ENCODE peak calls at places on chromosome 9, in seven cellular contexts. I, P, F, W, A, R and G are unnamed samples. For H3K36me3, the result is how much of the 10 kb centered on the place peaks cover.

GRCh38 chr9:68780735-68781134 is 75.7 kb downstream of the PIP5K1B start:
- DNase-seq in P (no peak), I (peak), R (no peak), W (no peak), F (no peak), A (no peak), G (no peak)

GRCh38 chr9:2060425-2060824 is 45.3 kb downstream of the SMARCA2 start:
- DNase-seq in W (no peak), F (peak), A (no peak), P (no peak), R (no peak), I (no peak), G (no peak)

GRCh38 chr9:72509053-72509452 is 12.4 kb upstream of the TMC1 start:
- DNase-seq in I (no peak), P (no peak), R (no peak), F (no peak), W (no peak), A (no peak), G (no peak)

GRCh38 chr9:91148306-91148705 is 213.4 kb downstream of the AUH start:
- DNase-seq in R (no peak), I (no peak), P (no peak), F (no peak), W (no peak), A (no peak), G (no peak)

GRCh38 chr9:121860744-121861143 is 209.3 kb downstream of the DAB2IP start:
- DNase-seq in A (peak), W (peak), P (peak), F (peak), R (no peak), I (no peak), G (peak)

GRCh38 chr9:89505795-89506385 is 8.0 kb upstream of the SEMA4D start:
- DNase-seq in A (no peak), I (no peak), R (no peak), W (peak), F (no peak), P (no peak), G (no peak)

GRCh38 chr9:129887210-129888084 is 52.2 kb downstream of the USP20 start:
- DNase-seq in A (peak), W (no peak), I (peak), F (no peak), R (peak), P (no peak), G (no peak)

GRCh38 chr9:113516840-113517577 is 53.5 kb downstream of the RGS3 start:
- DNase-seq in P (no peak), F (peak), R (no peak), I (peak), A (no peak), W (no peak), G (no peak)

GRCh38 chr9:129323999-129324553 is 146.0 kb upstream of the IER5L start:
- DNase-seq in F (no peak), R (no peak), W (no peak), I (no peak), A (peak), P (no peak), G (no peak)

GRCh38 chr9:78472111-78472510 is 175.2 kb downstream of the PSAT1 start:
- DNase-seq in R (no peak), P (no peak), W (no peak), I (no peak), A (no peak), F (no peak), G (no peak)

GRCh38 chr9:82776508-82776907 is 286.4 kb downstream of the RASEF start:
- DNase-seq in R (no peak), A (no peak), F (no peak), I (no peak), W (no peak), P (no peak), G (no peak)
- H3K36me3 ChIP-seq in R (under half), A (under half), F (under half), I (under half), W (under half), P (under half), G (under half)

GRCh38 chr9:37753489-37754190 is at the start of gene TRMT10B:
- DNase-seq in W (peak), F (peak), A (peak), P (peak), I (peak), R (peak), G (peak)
- TF ChIP-seq POLR2A in W (peak), F (no peak), A (no peak), P (no peak), I (peak), R (peak), G (no peak)

GRCh38 chr9:1051286-1052118 is 1.3 kb downstream of the DMRT2 start:
- DNase-seq in I (peak), W (no peak), R (no peak), F (peak), P (peak), A (no peak), G (no peak)
- TF ChIP-seq CTCF in I (no peak), W (no peak), R (no peak), F (no peak), P (no peak), A (no peak), G (peak)

DNA sequence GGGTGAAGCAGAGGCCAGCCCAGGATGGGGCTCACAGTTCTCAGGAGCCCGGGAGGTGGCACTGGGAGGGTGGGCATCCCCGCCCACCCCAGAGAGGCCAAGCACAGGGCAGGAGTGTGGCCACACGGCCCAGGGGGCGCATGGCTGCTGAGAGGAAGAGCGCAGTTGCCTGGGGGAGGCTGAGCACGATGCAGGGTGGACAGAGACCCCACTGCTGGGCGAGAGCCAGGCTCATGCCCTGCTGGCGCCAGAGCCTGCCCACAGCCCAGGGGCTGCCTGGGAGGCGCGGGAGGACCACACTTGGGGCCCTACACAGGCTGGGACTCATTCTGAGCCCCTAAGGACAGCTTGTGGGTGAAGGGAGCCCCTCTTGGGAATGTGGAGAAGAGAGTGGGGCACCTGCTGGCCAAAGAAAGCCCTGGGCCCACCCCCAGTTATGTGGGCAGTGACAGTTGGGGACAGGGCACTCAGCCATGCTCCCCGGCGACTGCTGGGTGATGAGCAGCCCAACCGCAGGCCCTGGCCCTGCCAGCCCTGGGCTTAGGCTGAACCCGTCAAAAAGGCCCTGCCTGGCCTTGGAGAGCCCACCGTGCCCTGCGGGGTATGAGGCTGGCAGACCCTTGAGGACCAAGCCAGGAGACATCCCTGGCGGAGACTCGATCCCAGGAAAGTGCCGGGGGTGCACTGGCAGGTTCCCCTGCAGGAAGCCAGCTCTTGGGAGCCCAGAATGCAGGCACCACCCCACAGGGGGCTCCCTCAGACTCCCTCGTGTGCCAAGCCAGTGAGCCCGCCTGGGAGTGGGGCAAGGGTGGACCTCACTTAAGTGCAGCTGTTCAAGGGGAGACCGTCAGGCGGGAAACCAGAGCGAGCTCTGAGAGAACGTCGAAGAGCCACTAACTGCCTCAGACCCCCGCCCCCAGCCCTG is 21.6 kb upstream of the CAMSAP1 start:
- DNase-seq in I (no peak), F (no peak), R (no peak), W (no peak), A (no peak), P (no peak), G (no peak)
- H3K36me3 ChIP-seq in I (under half), F (under half), R (half or more), W (under half), A (under half), P (under half), G (under half)

DNA sequence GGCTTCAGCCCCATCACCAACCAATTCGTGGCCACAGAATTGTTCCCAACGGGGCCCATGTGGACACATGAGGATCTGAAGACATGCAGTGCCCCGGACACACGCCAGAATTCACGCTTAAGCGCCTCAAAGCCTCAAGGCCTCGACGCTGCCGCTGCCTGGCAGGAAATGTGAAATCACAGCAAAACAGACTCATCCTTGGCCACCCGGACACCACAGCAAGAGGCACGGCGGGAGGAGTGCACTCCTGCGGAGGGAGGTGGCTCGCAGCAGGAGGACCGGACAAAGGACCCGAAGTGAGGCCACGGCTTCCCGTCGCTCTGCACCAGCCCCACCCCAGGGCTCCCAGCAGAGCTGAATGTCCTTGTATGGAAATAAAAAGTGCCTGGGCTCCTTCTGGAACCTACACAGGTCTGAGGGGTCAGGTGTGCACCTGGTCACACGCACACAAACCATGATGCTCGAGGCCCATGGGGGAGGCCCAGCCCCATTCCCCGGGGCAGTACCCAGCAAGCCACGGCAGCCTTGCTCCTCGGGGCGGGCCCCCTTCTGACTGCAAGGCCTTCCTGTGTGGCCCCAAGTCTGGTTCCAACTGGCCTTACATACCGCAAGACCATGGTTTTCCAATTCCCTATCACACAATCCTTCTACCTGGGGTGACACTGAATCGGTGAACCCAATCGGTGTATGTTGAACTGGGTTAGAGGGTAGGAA is 10.0 kb downstream of the SEC16A start:
- DNase-seq in R (no peak), I (no peak), W (no peak), F (no peak), A (no peak), P (no peak), G (no peak)
- TF ChIP-seq POLR2A in R (no peak), I (no peak), W (no peak), F (no peak), A (no peak), P (no peak), G (no peak)

GRCh38 chr9:105457560-105458294 is 9.9 kb downstream of the FSD1L start:
- DNase-seq in A (no peak), P (no peak), I (no peak), W (peak), R (no peak), F (peak), G (peak)

GRCh38 chr9:105459329-105459728 is 11.5 kb downstream of the FSD1L start:
- DNase-seq in A (no peak), R (no peak), P (no peak), I (no peak), W (no peak), F (no peak), G (no peak)

GRCh38 chr9:105455836-105456475 is 8.1 kb downstream of the FSD1L start:
- DNase-seq in R (no peak), P (no peak), W (no peak), I (no peak), F (no peak), A (no peak), G (no peak)

DNA sequence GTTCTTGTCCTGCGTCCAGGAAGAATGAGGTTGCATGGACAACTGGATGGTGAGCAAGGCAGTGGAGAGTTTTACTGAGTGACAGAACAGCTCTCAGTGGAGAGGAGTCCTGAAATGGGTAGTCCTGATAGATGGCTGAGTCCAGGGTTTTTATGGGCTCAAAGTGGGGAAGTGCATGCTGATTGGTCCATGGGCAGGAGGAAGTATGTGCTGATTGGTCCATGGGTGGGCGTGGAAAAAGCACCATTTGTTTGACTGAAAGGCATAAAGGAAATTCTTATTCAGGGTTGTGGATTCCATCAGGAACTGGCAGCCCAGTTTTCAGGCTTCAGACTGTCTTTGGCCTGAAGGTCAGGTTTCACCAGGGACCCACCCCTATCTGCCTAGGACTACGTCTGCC is 10.6 kb downstream of the FSD1L start:
- DNase-seq in R (peak), W (no peak), P (no peak), I (no peak), F (peak), A (no peak), G (no peak)
- TF ChIP-seq CTCF in R (no peak), W (no peak), P (no peak), I (no peak), F (no peak), A (no peak), G (no peak)

GRCh38 chr9:136622538-136622948 is 40.2 kb upstream of the EGFL7 start:
- DNase-seq in I (no peak), R (no peak), A (no peak), W (no peak), F (peak), P (no peak), G (no peak)
- H3K36me3 ChIP-seq in I (under half), R (under half), A (under half), W (under half), F (under half), P (under half), G (under half)

DNA sequence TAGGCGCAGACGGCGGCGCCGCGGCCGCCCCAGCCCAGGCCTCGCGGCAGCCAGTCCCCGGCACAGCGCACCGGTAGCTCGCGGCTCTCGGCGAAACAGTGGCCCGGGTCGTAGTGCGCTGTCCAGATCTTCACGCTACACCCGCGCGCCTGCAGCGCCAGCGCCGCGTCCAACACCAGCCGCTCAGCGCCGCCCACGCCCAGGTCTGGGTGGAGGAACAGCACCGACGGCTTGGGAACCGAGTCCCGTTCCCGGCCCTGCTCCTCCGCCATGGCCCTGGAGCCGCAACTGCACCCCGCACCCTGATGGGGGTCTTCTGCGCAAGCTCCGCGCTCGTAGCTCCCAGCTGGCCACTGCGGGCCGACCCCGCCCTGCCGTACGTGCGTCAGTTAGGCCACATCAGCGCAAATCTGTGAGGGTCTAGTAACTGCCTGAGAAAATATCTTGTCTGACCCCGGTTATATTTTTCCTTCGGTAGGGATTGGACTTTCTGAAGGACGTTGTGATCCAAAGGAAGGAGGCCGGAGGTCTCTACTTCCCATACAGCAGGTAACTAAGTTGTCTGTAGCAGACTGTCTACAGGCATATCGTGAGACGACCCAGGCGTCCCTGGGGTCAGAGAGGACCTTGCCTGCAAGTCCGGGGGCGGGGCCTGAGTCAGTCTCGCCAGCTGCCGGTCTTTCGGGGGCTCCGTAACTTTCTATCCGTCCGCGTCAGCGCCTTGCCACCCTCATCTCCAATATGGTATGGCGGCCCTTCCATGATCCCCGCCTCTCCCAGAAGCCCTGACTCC is at the start of the genes ALG2 and SEC61B:
- DNase-seq in I (peak), A (peak), P (peak), W (peak), F (peak), R (peak), G (peak)
- TF ChIP-seq POLR2A in I (peak), A (peak), P (peak), W (peak), F (peak), R (peak), G (peak)

GRCh38 chr9:18487620-18488019 is 13.7 kb downstream of the ADAMTSL1 start:
- DNase-seq in P (no peak), W (no peak), F (no peak), I (no peak), A (no peak), R (no peak), G (no peak)

GRCh38 chr9:18489861-18490260 is 15.9 kb downstream of the ADAMTSL1 start:
- DNase-seq in R (no peak), I (no peak), P (no peak), W (peak), A (no peak), F (no peak), G (no peak)

GRCh38 chr9:18480649-18481048 is 6.7 kb downstream of the ADAMTSL1 start:
- DNase-seq in P (no peak), R (no peak), A (no peak), F (no peak), W (no peak), I (no peak), G (no peak)

GRCh38 chr9:18482371-18482770 is 8.4 kb downstream of the ADAMTSL1 start:
- DNase-seq in I (no peak), P (no peak), R (no peak), W (no peak), F (no peak), A (no peak), G (no peak)

GRCh38 chr9:18485691-18486090 is 11.7 kb downstream of the ADAMTSL1 start:
- DNase-seq in P (no peak), F (no peak), W (no peak), R (no peak), I (no peak), A (no peak), G (no peak)
- TF ChIP-seq CTCF in P (no peak), F (no peak), W (no peak), R (no peak), I (no peak), A (no peak), G (no peak)

GRCh38 chr9:128107971-128108783 is 19.4 kb downstream of the PTGES2 start:
- DNase-seq in W (no peak), F (peak), R (no peak), P (no peak), A (no peak), I (no peak), G (no peak)
- H3K36me3 ChIP-seq in W (half or more), F (under half), R (half or more), P (under half), A (under half), I (under half), G (under half)